ENCODE peak calls at places on chromosomes 13 and 19, in four cellular contexts. R is G401, H is AG10803, Y is NCI-H345. E is an unnamed sample.

GRCh38 chr19:21569497-21569870 is 64.1 kb downstream of the ZNF429 start:
- DNase-seq in H (no peak), R (peak), Y (no peak), E (no peak)

GRCh38 chr19:6055013-6055795 is 55.1 kb downstream of the RFX2 start:
- DNase-seq in R (no peak), H (no peak), Y (no peak), E (no peak)

GRCh38 chr13:96629331-96629730 is 364.9 kb downstream of the OXGR1 start:
- DNase-seq in H (no peak), R (no peak), Y (no peak), E (no peak)

GRCh38 chr19:5578094-5578846 is 10.5 kb upstream of the TINCR start:
- DNase-seq in H (peak), Y (peak), R (peak), E (peak)

GRCh38 chr13:33235078-33235477 is 50.5 kb downstream of the STARD13 start:
- DNase-seq in H (peak), R (no peak), Y (no peak), E (no peak)

GRCh38 chr19:1612114-1613086 is 7.1 kb upstream of the UQCR11 start:
- DNase-seq in H (no peak), R (no peak), Y (no peak), E (no peak)

GRCh38 chr19:2027361-2027760 is 11.8 kb upstream of the BTBD2 start:
- DNase-seq in H (peak), R (no peak), Y (no peak), E (no peak)

GRCh38 chr19:16702123-16702522 is 17.5 kb upstream of the NWD1 start:
- DNase-seq in R (no peak), Y (no peak), H (peak), E (no peak)

GRCh38 chr19:19021115-19021514 is 12.2 kb downstream of the SUGP2 start:
- DNase-seq in Y (no peak), H (peak), R (no peak), E (no peak)

GRCh38 chr13:104315606-104316005 is 1249.4 kb upstream of the SLC10A2 start:
- DNase-seq in R (no peak), H (peak), Y (no peak), E (no peak)

GRCh38 chr13:19561585-19561984 is 253 bp upstream of the TPTE2 start:
- DNase-seq in Y (no peak), R (no peak), H (no peak), E (no peak)

GRCh38 chr13:107324416-107325204 is 756.7 kb upstream of the ARGLU1 start:
- DNase-seq in R (no peak), Y (no peak), H (no peak), E (no peak)

GRCh38 chr13:77506874-77507273 is 28.6 kb upstream of the SCEL start:
- DNase-seq in Y (no peak), R (no peak), H (peak), E (no peak)

GRCh38 chr19:9727644-9728043 is 40.9 kb downstream of the ZNF846 start:
- DNase-seq in Y (no peak), H (no peak), R (no peak), E (no peak)

GRCh38 chr13:60453490-60453889 is 56.5 kb downstream of the TDRD3 start:
- DNase-seq in Y (no peak), R (no peak), H (peak), E (no peak)

GRCh38 chr13:109700176-109700575 is 86.2 kb downstream of the IRS2 start:
- DNase-seq in R (no peak), H (peak), Y (peak), E (peak)

GRCh38 chr13:99969934-99970760 is 1.4 kb downstream of the ZIC5 start:
- DNase-seq in R (peak), H (no peak), Y (peak), E (no peak)

E was measured in NCI-H2227 treated with DMSO at 0.1 percent for 48 hours.